ENCODE peak calls at places on chromosomes 4 and X, in eight cellular contexts. R is activated gamma-delta T cell treated with Interleukin-2 at 50 U/mL for 16 hours, Y is HFF-Myc, X is NCI-H1436 treated with DMSO at 0.1 percent for 48 hours, A is dorsolateral prefrontal cortex, C is GM23338, U is hepatic stellate cell, N is hypothalamus. M is an unnamed sample.

GRCh38 chr4:122758033-122758432 is 25.5 kb downstream of the BBS12 start:
- DNase-seq in R (no peak), Y (no peak), X (no peak), A (no peak), C (peak; percentile 75), U (no peak), N (no peak), M (no peak)

GRCh38 chr4:147096667-147097604 is 151.3 kb upstream of the TTC29 start:
- DNase-seq in R (no peak), Y (peak; percentile 47), X (no peak), A (no peak), C (peak; percentile 73), U (no peak), N (no peak), M (peak; percentile 24)

GRCh38 chr4:147019061-147019460 is 73.4 kb upstream of the TTC29 start:
- DNase-seq in R (peak; percentile 19), Y (peak; percentile 56), X (no peak), A (no peak), C (peak; percentile 71), U (peak; percentile 29), N (peak; percentile 7), M (peak; percentile 4)

GRCh38 chr4:182569561-182569960 is 326.4 kb downstream of the TENM3 start:
- DNase-seq in R (no peak), Y (no peak), X (no peak), A (no peak), C (no peak), U (no peak), N (no peak), M (no peak)

GRCh38 chr4:158169516-158169915 is 3.3 kb downstream of the GASK1B start:
- DNase-seq in R (no peak), Y (no peak), X (no peak), A (no peak), C (no peak), U (no peak), N (no peak), M (no peak)

GRCh38 chr4:181478675-181479074 is 764.5 kb upstream of the TENM3 start:
- DNase-seq in R (no peak), Y (no peak), X (no peak), A (no peak), C (no peak), U (no peak), N (no peak), M (no peak)

GRCh38 chr4:148054275-148054674 is 322.4 kb downstream of the ARHGAP10 start:
- DNase-seq in R (no peak), Y (peak; percentile 10), X (peak; percentile 46), A (no peak), C (no peak), U (no peak), N (no peak), M (no peak)

GRCh38 chrX:107118322-107119147 is at the start of gene RBM41:
- DNase-seq in R (peak; percentile 51), Y (peak; percentile 9), X (peak; percentile 59), A (peak; percentile 66), C (peak; percentile 77), U (peak; percentile 17), N (peak; percentile 54), M (peak; percentile 28)

GRCh38 chr4:186946682-186947294 is 223.1 kb upstream of the FAT1 start:
- DNase-seq in R (no peak), Y (no peak), X (no peak), A (no peak), C (peak; percentile 73), U (no peak), N (no peak), M (no peak)

GRCh38 chr4:37666625-37667071 is 19.5 kb downstream of the RELL1 start:
- DNase-seq in R (no peak), Y (peak; percentile 70), X (no peak), A (no peak), C (peak; percentile 22), U (peak; percentile 67), N (no peak), M (no peak)

GRCh38 chr4:74623041-74623440 is 171.3 kb downstream of the BTC start:
- DNase-seq in R (no peak), Y (peak; percentile 36), X (no peak), A (no peak), C (peak; percentile 69), U (no peak), N (no peak), M (no peak)

GRCh38 chrX:119004920-119005524 is 30.6 kb downstream of the LONRF3 start:
- DNase-seq in R (peak; percentile 31), Y (peak; percentile 2), X (no peak), A (no peak), C (peak; percentile 53), U (peak; percentile 50), N (peak; percentile 13), M (peak; percentile 21)

GRCh38 chr4:38371391-38371851 is 292.6 kb upstream of the KLF3 start:
- DNase-seq in R (no peak), Y (no peak), X (no peak), A (no peak), C (no peak), U (no peak), N (no peak), M (peak; percentile 6)

GRCh38 chr4:20253799-20254409 is 2.2 kb downstream of the SLIT2 start:
- DNase-seq in R (no peak), Y (no peak), X (no peak), A (peak; percentile 45), C (peak; percentile 36), U (peak; percentile 63), N (peak; percentile 8), M (no peak)

GRCh38 chr4:73311428-73311827 is 52.8 kb upstream of the ANKRD17 start:
- DNase-seq in R (no peak), Y (no peak), X (no peak), A (no peak), C (peak; percentile 53), U (peak; percentile 24), N (no peak), M (no peak)

GRCh38 chr4:121072080-121072835 is at the start of gene NDNF:
- DNase-seq in R (peak; percentile 29), Y (no peak), X (no peak), A (no peak), C (peak; percentile 61), U (peak; percentile 18), N (peak; percentile 5), M (peak; percentile 24)

GRCh38 chrX:107711521-107712041 is 64.0 kb downstream of the TSC22D3 start:
- DNase-seq in R (no peak), Y (no peak), X (no peak), A (no peak), C (no peak), U (no peak), N (no peak), M (no peak)

GRCh38 chrX:14899607-14900006 is 26.4 kb downstream of the MOSPD2 start:
- DNase-seq in R (no peak), Y (peak; percentile 26), X (no peak), A (no peak), C (no peak), U (peak; percentile 4), N (no peak), M (no peak)

GRCh38 chrX:41761169-41761568 is 37.2 kb downstream of the GPR82 start:
- DNase-seq in R (no peak), Y (no peak), X (no peak), A (no peak), C (no peak), U (no peak), N (no peak), M (no peak)

GRCh38 chrX:115679460-115679859 is 118.5 kb downstream of the PLS3 start:
- DNase-seq in R (no peak), Y (no peak), X (no peak), A (no peak), C (peak; percentile 54), U (peak; percentile 47), N (no peak), M (no peak)

GRCh38 chr4:95129036-95129435 is 371.3 kb downstream of the BMPR1B start:
- DNase-seq in R (no peak), Y (no peak), X (no peak), A (no peak), C (no peak), U (no peak), N (no peak), M (no peak)

GRCh38 chr4:113106076-113106475 is 56.6 kb downstream of the ANK2 start:
- DNase-seq in R (no peak), Y (peak; percentile 20), X (no peak), A (no peak), C (peak; percentile 63), U (peak; percentile 8), N (no peak), M (peak; percentile 1)

GRCh38 chr4:3193531-3194203 is 55.3 kb upstream of the MSANTD1 start:
- DNase-seq in R (no peak), Y (no peak), X (no peak), A (no peak), C (no peak), U (no peak), N (no peak), M (no peak)

GRCh38 chr4:8300832-8301231 is 31.3 kb downstream of the HTRA3 start:
- DNase-seq in R (no peak), Y (no peak), X (no peak), A (no peak), C (no peak), U (no peak), N (no peak), M (no peak)

GRCh38 chrX:41468647-41469323 is 21.6 kb downstream of the NYX start:
- DNase-seq in R (no peak), Y (no peak), X (peak; percentile 66), A (no peak), C (no peak), U (no peak), N (no peak), M (no peak)

GRCh38 chrX:41655631-41656030 is 33.1 kb upstream of the GPR34 start:
- DNase-seq in R (no peak), Y (no peak), X (no peak), A (no peak), C (no peak), U (no peak), N (no peak), M (no peak)

GRCh38 chr4:113646456-113646809 is 115.1 kb downstream of the CAMK2D start:
- DNase-seq in R (no peak), Y (no peak), X (no peak), A (no peak), C (peak; percentile 73), U (no peak), N (no peak), M (no peak)

GRCh38 chrX:13647709-13648212 is 5.2 kb upstream of the TCEANC start:
- DNase-seq in R (peak; percentile 60), Y (no peak), X (no peak), A (no peak), C (no peak), U (peak; percentile 14), N (no peak), M (no peak)

GRCh38 chr4:29983890-29984289 is 736.3 kb upstream of the PCDH7 start:
- DNase-seq in R (no peak), Y (no peak), X (no peak), A (no peak), C (no peak), U (no peak), N (no peak), M (no peak)

GRCh38 chr4:138689593-138689992 is 326.0 kb upstream of the NOCT start:
- DNase-seq in R (no peak), Y (no peak), X (no peak), A (no peak), C (no peak), U (no peak), N (no peak), M (no peak)

GRCh38 chrX:153924149-153924861 is 1.8 kb downstream of the ARHGAP4 start:
- DNase-seq in R (no peak), Y (no peak), X (peak; percentile 50), A (no peak), C (peak; percentile 41), U (peak; percentile 69), N (no peak), M (peak; percentile 57)

GRCh38 chr4:25500626-25501318 is 123.7 kb downstream of the ANAPC4 start:
- DNase-seq in R (no peak), Y (no peak), X (no peak), A (no peak), C (no peak), U (no peak), N (no peak), M (no peak)

GRCh38 chrX:29841750-29842149 is 373.6 kb upstream of the MAGEB2 start:
- DNase-seq in R (no peak), Y (no peak), X (no peak), A (no peak), C (no peak), U (no peak), N (no peak), M (no peak)